ENCODE peak calls at places on chromosome 21, in six cellular contexts. G is stimulated activated CD8-positive, alpha-beta memory T cell treated with anti-CD3 and anti-CD28 coated beads, Interleukin-12 subunit alpha, Interleukin-12 subunit beta, amount 100 ng/mL, for 4 hours; M is amniotic stem cell; I is activated naive CD8-positive, alpha-beta T cell treated with anti-CD3 and anti-CD28 coated beads, Interleukin-2, amount 10 ng/mL, durations not matched to agents 7 days and 5 days; J is left cardiac atrium; U is body of pancreas. E is an unnamed sample.

GRCh38 chr21:15140321-15141019 is 75.7 kb upstream of the NRIP1 start:
- DNase-seq in G (no peak), M (no peak), I (no peak), J (peak; percentile 30), U (peak; percentile 96), E (peak; percentile 53)

GRCh38 chr21:35048706-35049617 is at the start of gene RUNX1:
- DNase-seq in G (peak; percentile 65), M (no peak), I (peak; percentile 76), J (peak; percentile 31), U (peak; percentile 75), E (no peak)

GRCh38 chr21:27371065-27371464 is 404.2 kb upstream of the ADAMTS5 start:
- DNase-seq in G (no peak), M (no peak), I (no peak), J (no peak), U (no peak), E (no peak)

GRCh38 chr21:36966066-36966845 is at the start of gene HLCS:
- DNase-seq in G (peak; percentile 72), M (peak; percentile 41), I (peak; percentile 86), J (peak; percentile 70), U (peak; percentile 78), E (peak; percentile 75)

GRCh38 chr21:27759091-27759659 is 792.3 kb upstream of the ADAMTS5 start:
- DNase-seq in G (no peak), M (no peak), I (no peak), J (peak; percentile 22), U (peak; percentile 53), E (peak; percentile 43)

GRCh38 chr21:31180256-31181088 is 142.2 kb upstream of the KRTAP19-8 start:
- DNase-seq in G (no peak), M (no peak), I (no peak), J (no peak), U (peak; percentile 33), E (peak; percentile 2)

GRCh38 chr21:43712268-43712942 is 6.5 kb upstream of the PDXK start:
- DNase-seq in G (no peak), M (no peak), I (no peak), J (no peak), U (peak; percentile 71), E (peak; percentile 84)

GRCh38 chr21:32456497-32456918 is 44.0 kb downstream of the EVA1C start:
- DNase-seq in G (no peak), M (peak; percentile 13), I (no peak), J (no peak), U (peak; percentile 20), E (no peak)

GRCh38 chr21:33670076-33670475 is 27.8 kb downstream of the ITSN1 start:
- DNase-seq in G (no peak), M (no peak), I (no peak), J (no peak), U (no peak), E (no peak)

GRCh38 chr21:29208044-29208665 is 77.7 kb downstream of the MAP3K7CL start:
- DNase-seq in G (no peak), M (no peak), I (no peak), J (no peak), U (no peak), E (no peak)

GRCh38 chr21:22711636-22712035 is 1713.4 kb downstream of the NCAM2 start:
- DNase-seq in G (no peak), M (no peak), I (no peak), J (no peak), U (no peak), E (no peak)

GRCh38 chr21:31872452-31873274 is at the start of gene HUNK:
- DNase-seq in G (no peak), M (peak; percentile 46), I (peak; percentile 56), J (peak; percentile 30), U (peak; percentile 75), E (peak; percentile 42)

GRCh38 chr21:45981641-45982255 is at the start of gene COL6A1:
- DNase-seq in G (no peak), M (no peak), I (peak; percentile 49), J (peak; percentile 81), U (peak; percentile 69), E (peak; percentile 44)

GRCh38 chr21:45517249-45518065 is 24.8 kb downstream of the SLC19A1 start:
- DNase-seq in G (no peak), M (no peak), I (no peak), J (peak; percentile 16), U (no peak), E (no peak)

GRCh38 chr21:42562816-42563215 is 49.2 kb downstream of the SLC37A1 start:
- DNase-seq in G (no peak), M (no peak), I (peak; percentile 21), J (no peak), U (no peak), E (no peak)

GRCh38 chr21:21631961-21632360 is 633.8 kb downstream of the NCAM2 start:
- DNase-seq in G (no peak), M (no peak), I (no peak), J (peak; percentile 31), U (no peak), E (no peak)

GRCh38 chr21:44989943-44990780 is 50.3 kb downstream of the SLX9 start:
- DNase-seq in G (no peak), M (no peak), I (no peak), J (no peak), U (no peak), E (no peak)

GRCh38 chr21:28228624-28228995 is 764.1 kb downstream of the LTN1 start:
- DNase-seq in G (no peak), M (no peak), I (no peak), J (no peak), U (no peak), E (no peak)

GRCh38 chr21:41545500-41546359 is 37.8 kb upstream of the TMPRSS2 start:
- DNase-seq in G (no peak), M (no peak), I (no peak), J (no peak), U (no peak), E (no peak)

GRCh38 chr21:39057121-39057520 is 126.1 kb downstream of the PSMG1 start:
- DNase-seq in G (no peak), M (no peak), I (no peak), J (no peak), U (no peak), E (no peak)

GRCh38 chr21:44785620-44786344 is 15.8 kb downstream of the UBE2G2 start:
- DNase-seq in G (no peak), M (no peak), I (no peak), J (no peak), U (no peak), E (no peak)

GRCh38 chr21:15437873-15438272 is 291.9 kb upstream of the USP25 start:
- DNase-seq in G (no peak), M (no peak), I (no peak), J (no peak), U (no peak), E (no peak)

GRCh38 chr21:34126269-34126668 is 52.9 kb downstream of the MRPS6 start:
- DNase-seq in G (no peak), M (no peak), I (no peak), J (no peak), U (no peak), E (no peak)

GRCh38 chr21:34702341-34702807 is 33.6 kb downstream of the CLIC6 start:
- DNase-seq in G (no peak), M (no peak), I (no peak), J (peak; percentile 73), U (peak; percentile 19), E (no peak)

GRCh38 chr21:29196021-29196663 is 65.7 kb downstream of the MAP3K7CL start:
- DNase-seq in G (peak; percentile 35), M (peak; percentile 77), I (no peak), J (peak; percentile 56), U (peak; percentile 80), E (peak; percentile 76)

GRCh38 chr21:42474982-42475381 is 21.0 kb downstream of the RSPH1 start:
- DNase-seq in G (no peak), M (no peak), I (no peak), J (no peak), U (no peak), E (no peak)

GRCh38 chr21:15592271-15592860 is 137.4 kb upstream of the USP25 start:
- DNase-seq in G (no peak), M (peak; percentile 4), I (no peak), J (no peak), U (peak; percentile 18), E (peak; percentile 6)

GRCh38 chr21:41098076-41098475 is 69.9 kb upstream of the BACE2 start:
- DNase-seq in G (no peak), M (no peak), I (no peak), J (no peak), U (no peak), E (no peak)

GRCh38 chr21:37914211-37914900 is 1.9 kb downstream of the KCNJ6 start:
- DNase-seq in G (no peak), M (no peak), I (peak; percentile 48), J (peak; percentile 26), U (no peak), E (no peak)

GRCh38 chr21:36661511-36662309 is 37.2 kb upstream of the SIM2 start:
- DNase-seq in G (no peak), M (no peak), I (no peak), J (no peak), U (peak; percentile 34), E (peak; percentile 30)

GRCh38 chr21:44723177-44724131 is 12.1 kb upstream of the TSPEAR start:
- DNase-seq in G (no peak), M (no peak), I (peak; percentile 44), J (no peak), U (no peak), E (no peak)

GRCh38 chr21:45989355-45990048 is 7.9 kb downstream of the COL6A1 start:
- DNase-seq in G (no peak), M (no peak), I (peak; percentile 28), J (peak; percentile 27), U (no peak), E (no peak)

GRCh38 chr21:37531402-37532042 is 164.9 kb downstream of the DYRK1A start:
- DNase-seq in G (no peak), M (no peak), I (no peak), J (peak; percentile 70), U (no peak), E (peak; percentile 18)

GRCh38 chr21:32705139-32705538 is 22.7 kb downstream of the SYNJ1 start:
- DNase-seq in G (no peak), M (no peak), I (no peak), J (no peak), U (no peak), E (no peak)

GRCh38 chr21:46621457-46622182 is 13.9 kb upstream of the PRMT2 start:
- DNase-seq in G (no peak), M (no peak), I (no peak), J (no peak), U (no peak), E (peak; percentile 50)

GRCh38 chr21:42552407-42553336 is 39.0 kb downstream of the SLC37A1 start:
- DNase-seq in G (no peak), M (no peak), I (peak; percentile 3), J (no peak), U (no peak), E (no peak)

GRCh38 chr21:39645331-39645730 is 32.6 kb downstream of the B3GALT5 start:
- DNase-seq in G (no peak), M (no peak), I (no peak), J (no peak), U (no peak), E (no peak)

GRCh38 chr21:41976611-41977010 is 22.8 kb upstream of the C2CD2 start:
- DNase-seq in G (no peak), M (no peak), I (no peak), J (no peak), U (no peak), E (no peak)